ENCODE peak calls at places on chromosomes 5 and 9, in six cellular contexts. X is NCI-H1092; A is GM10248; T is AG10803; U is GM03348; G is activated CD4-positive, alpha-beta memory T cell treated with anti-CD3 and anti-CD28 coated beads, Interleukin-2, amount 10 ng/mL, durations not matched to agents 7 days and 5 days. V is an unnamed sample.

GRCh38 chr5:65809817-65810531 is 88.0 kb downstream of the NLN start:
- DNase-seq in X (no peak), A (no peak), T (peak; percentile 84), U (peak; percentile 83), G (no peak), V (peak; percentile 89)

GRCh38 chr9:133715866-133716563 is 22.1 kb downstream of the SARDH start:
- DNase-seq in X (peak; percentile 43), A (no peak), T (no peak), U (no peak), G (no peak), V (no peak)

GRCh38 chr9:131668439-131669233 is 71.2 kb downstream of the RAPGEF1 start:
- DNase-seq in X (peak; percentile 26), A (peak; percentile 73), T (peak; percentile 52), U (peak; percentile 68), G (peak; percentile 76), V (no peak)

GRCh38 chr9:124812401-124813016 is 35.6 kb downstream of the OLFML2A start:
- DNase-seq in X (no peak), A (no peak), T (peak; percentile 89), U (peak; percentile 79), G (no peak), V (no peak)

GRCh38 chr9:35859310-35859994 is 10.7 kb downstream of the OR13J1 start:
- DNase-seq in X (no peak), A (no peak), T (peak; percentile 20), U (peak; percentile 21), G (no peak), V (peak; percentile 14)

GRCh38 chr5:111983459-111983858 is 226.5 kb upstream of the NREP start:
- DNase-seq in X (no peak), A (no peak), T (no peak), U (no peak), G (no peak), V (no peak)

GRCh38 chr5:171808951-171809350 is 23.3 kb downstream of the SMIM23 start:
- DNase-seq in X (no peak), A (no peak), T (peak; percentile 59), U (peak; percentile 75), G (no peak), V (no peak)

GRCh38 chr5:36826694-36827093 is 49.9 kb upstream of the NIPBL start:
- DNase-seq in X (no peak), A (no peak), T (no peak), U (no peak), G (no peak), V (no peak)

GRCh38 chr5:151156732-151157402 is 712 bp downstream of the ANXA6 start:
- DNase-seq in X (no peak), A (peak; percentile 44), T (peak; percentile 20), U (peak; percentile 47), G (peak; percentile 50), V (no peak)

GRCh38 chr5:17151686-17152085 is 65.7 kb upstream of the BASP1 start:
- DNase-seq in X (no peak), A (no peak), T (no peak), U (no peak), G (no peak), V (no peak)

GRCh38 chr5:120564013-120564412 is 99.9 kb downstream of the PRR16 start:
- DNase-seq in X (no peak), A (no peak), T (no peak), U (no peak), G (no peak), V (no peak)

GRCh38 chr9:71886015-71886414 is 25.0 kb downstream of the ABHD17B start:
- DNase-seq in X (no peak), A (no peak), T (no peak), U (no peak), G (no peak), V (no peak)

GRCh38 chr5:97501965-97502305 is 318.9 kb upstream of the RIOK2 start:
- DNase-seq in X (no peak), A (no peak), T (no peak), U (no peak), G (no peak), V (no peak)

GRCh38 chr5:172765766-172766286 is 5.2 kb downstream of the DUSP1 start:
- DNase-seq in X (no peak), A (no peak), T (no peak), U (no peak), G (no peak), V (peak; percentile 89)

GRCh38 chr5:138668981-138669380 is 84.2 kb upstream of the CTNNA1 start:
- DNase-seq in X (no peak), A (no peak), T (no peak), U (no peak), G (no peak), V (peak; percentile 31)

GRCh38 chr5:136080483-136081180 is 51.8 kb downstream of the TGFBI start:
- DNase-seq in X (no peak), A (peak; percentile 82), T (peak; percentile 83), U (peak; percentile 90), G (peak; percentile 71), V (peak; percentile 79)

GRCh38 chr5:111469905-111470304 is 42.4 kb downstream of the STARD4 start:
- DNase-seq in X (no peak), A (no peak), T (no peak), U (no peak), G (no peak), V (no peak)

GRCh38 chr5:35003018-35003957 is 44.5 kb downstream of the AGXT2 start:
- DNase-seq in X (peak; percentile 41), A (peak; percentile 79), T (peak; percentile 48), U (peak; percentile 85), G (peak; percentile 61), V (no peak)

GRCh38 chr5:113029614-113030013 is 53.0 kb downstream of the DCP2 start:
- DNase-seq in X (no peak), A (no peak), T (peak; percentile 74), U (peak; percentile 41), G (no peak), V (no peak)

GRCh38 chr5:142830241-142831018 is 60.3 kb downstream of the ARHGAP26 start:
- DNase-seq in X (no peak), A (no peak), T (peak; percentile 46), U (peak; percentile 39), G (no peak), V (no peak)

GRCh38 chr5:131357739-131358561 is 94.1 kb downstream of the CDC42SE2 start:
- DNase-seq in X (no peak), A (no peak), T (no peak), U (no peak), G (peak; percentile 44), V (no peak)

GRCh38 chr5:102975040-102975439 is 144.9 kb downstream of the GIN1 start:
- DNase-seq in X (peak; percentile 30), A (no peak), T (peak; percentile 51), U (peak; percentile 7), G (no peak), V (no peak)

GRCh38 chr9:385818-386398 is 171.2 kb downstream of the DOCK8 start:
- DNase-seq in X (peak; percentile 36), A (no peak), T (peak; percentile 46), U (peak; percentile 74), G (peak; percentile 20), V (no peak)

GRCh38 chr5:164202338-164202737 is 696.9 kb downstream of the MAT2B start:
- DNase-seq in X (no peak), A (no peak), T (peak; percentile 2), U (no peak), G (no peak), V (no peak)

GRCh38 chr9:95107976-95108375 is 209.5 kb downstream of the FANCC start:
- DNase-seq in X (no peak), A (no peak), T (no peak), U (no peak), G (no peak), V (no peak)

GRCh38 chr5:167232675-167233074 is 1058.8 kb upstream of the WWC1 start:
- DNase-seq in X (no peak), A (no peak), T (peak; percentile 27), U (no peak), G (no peak), V (no peak)

GRCh38 chr9:95572370-95573151 is 55.8 kb upstream of the PTCH1 start:
- DNase-seq in X (no peak), A (no peak), T (peak; percentile 94), U (peak; percentile 80), G (no peak), V (no peak)

GRCh38 chr5:97164846-97165245 is 18.2 kb downstream of the RIOK2 start:
- DNase-seq in X (no peak), A (no peak), T (peak; percentile 21), U (peak; percentile 6), G (no peak), V (no peak)

GRCh38 chr5:113246371-113246870 is 188.4 kb downstream of the TSSK1B start:
- DNase-seq in X (no peak), A (no peak), T (peak; percentile 61), U (peak; percentile 75), G (no peak), V (no peak)

GRCh38 chr5:145637396-145637795 is 197.7 kb downstream of the PRELID2 start:
- DNase-seq in X (no peak), A (no peak), T (peak; percentile 54), U (peak; percentile 31), G (no peak), V (no peak)

GRCh38 chr9:135043345-135043744 is 44.1 kb upstream of the OLFM1 start:
- DNase-seq in X (no peak), A (no peak), T (no peak), U (no peak), G (peak; percentile 4), V (peak; percentile 62)

GRCh38 chr9:82489579-82489915 is 501.0 kb downstream of the SPATA31D1 start:
- DNase-seq in X (no peak), A (no peak), T (peak; percentile 43), U (peak; percentile 9), G (no peak), V (no peak)

GRCh38 chr9:131667576-131667975 is 72.3 kb downstream of the RAPGEF1 start:
- DNase-seq in X (no peak), A (peak; percentile 44), T (peak; percentile 36), U (no peak), G (peak; percentile 81), V (peak; percentile 29)

V was measured in lower leg skin.